ENCODE peak calls at places on chromosomes 11 and 22, in eight cellular contexts. Y is fibroblast of pulmonary artery, P is pancreas, D is thyroid gland, X is WTC11, L is colonic mucosa, E is fibroblast of the aortic adventitia, I is dorsolateral prefrontal cortex. O is an unnamed sample.

GRCh38 chr11:116879789-116880402 is 42.5 kb upstream of the APOA1 start:
- DNase-seq in Y (peak), P (no peak), D (no peak), X (no peak), L (no peak), E (peak), I (no peak), O (no peak)

GRCh38 chr22:41621911-41622179 is 750 bp downstream of the XRCC6 start:
- DNase-seq in Y (no peak), P (no peak), D (no peak), X (no peak), L (no peak), E (no peak), I (no peak), O (no peak)

GRCh38 chr22:27779650-27780049 is 21.9 kb downstream of the MN1 start:
- DNase-seq in Y (no peak), P (no peak), D (no peak), X (no peak), L (no peak), E (no peak), I (no peak), O (no peak)

GRCh38 chr11:77249427-77249826 is 52.1 kb downstream of the GDPD4 start:
- DNase-seq in Y (no peak), P (no peak), D (no peak), X (no peak), L (no peak), E (no peak), I (no peak), O (no peak)

GRCh38 chr11:63592975-63593395 is 21.2 kb downstream of the PLAAT3 start:
- DNase-seq in Y (peak), P (no peak), D (peak), X (peak), L (no peak), E (peak), I (no peak), O (peak)

GRCh38 chr11:44822369-44822768 is 95.6 kb downstream of the TSPAN18 start:
- DNase-seq in Y (no peak), P (no peak), D (no peak), X (no peak), L (no peak), E (no peak), I (no peak), O (no peak)

GRCh38 chr11:118015385-118015841 is 29.2 kb downstream of the IL10RA start:
- DNase-seq in Y (no peak), P (no peak), D (no peak), X (no peak), L (no peak), E (no peak), I (no peak), O (no peak)

GRCh38 chr11:13354335-13354734 is 76.7 kb downstream of the BMAL1 start:
- DNase-seq in Y (peak), P (no peak), D (no peak), X (peak), L (no peak), E (no peak), I (no peak), O (no peak)

GRCh38 chr11:70263363-70263762 is 7.1 kb upstream of the PPFIA1 start:
- DNase-seq in Y (no peak), P (no peak), D (no peak), X (no peak), L (no peak), E (no peak), I (no peak), O (no peak)

GRCh38 chr11:36453678-36454077 is 56.4 kb downstream of the TRAF6 start:
- DNase-seq in Y (no peak), P (no peak), D (no peak), X (no peak), L (peak), E (no peak), I (no peak), O (no peak)

GRCh38 chr11:19173004-19173689 is 28.6 kb downstream of the CSRP3 start:
- DNase-seq in Y (no peak), P (no peak), D (no peak), X (no peak), L (no peak), E (no peak), I (no peak), O (no peak)

GRCh38 chr11:121358775-121359174 is 66.2 kb downstream of the SC5D start:
- DNase-seq in Y (no peak), P (no peak), D (no peak), X (no peak), L (no peak), E (no peak), I (no peak), O (no peak)

GRCh38 chr11:96147186-96147585 is 195.8 kb downstream of the MAML2 start:
- DNase-seq in Y (no peak), P (no peak), D (no peak), X (no peak), L (no peak), E (no peak), I (no peak), O (no peak)

GRCh38 chr11:74442601-74443000 is 24.7 kb downstream of the KCNE3 start:
- DNase-seq in Y (peak), P (no peak), D (no peak), X (no peak), L (no peak), E (peak), I (no peak), O (no peak)

GRCh38 chr11:3109921-3110706 is 52.9 kb upstream of the CARS1 start:
- DNase-seq in Y (peak), P (peak), D (peak), X (peak), L (no peak), E (peak), I (no peak), O (peak)

GRCh38 chr11:86418929-86419328 is 44.2 kb downstream of the CCDC81 start:
- DNase-seq in Y (peak), P (no peak), D (no peak), X (no peak), L (no peak), E (peak), I (no peak), O (no peak)
- TF ChIP-seq CTCF in Y (peak), P (no peak), D (peak), X (no peak), L (no peak), E (peak), I (peak), O (no peak)

GRCh38 chr11:48109046-48109666 is 107.5 kb upstream of the OR4B1 start:
- DNase-seq in Y (peak), P (no peak), D (no peak), X (no peak), L (no peak), E (peak), I (no peak), O (no peak)
- TF ChIP-seq CTCF in Y (peak), P (no peak), D (peak), X (no peak), L (peak), E (peak), I (peak), O (no peak)

GRCh38 chr11:133968300-133968699 is 11.5 kb upstream of the IGSF9B start:
- DNase-seq in Y (no peak), P (peak), D (no peak), X (peak), L (no peak), E (no peak), I (no peak), O (no peak)

GRCh38 chr11:133964946-133965632 is 8.3 kb upstream of the IGSF9B start:
- DNase-seq in Y (peak), P (peak), D (no peak), X (no peak), L (no peak), E (peak), I (no peak), O (no peak)

GRCh38 chr11:133967599-133968238 is 11.0 kb upstream of the IGSF9B start:
- DNase-seq in Y (no peak), P (peak), D (no peak), X (no peak), L (no peak), E (no peak), I (no peak), O (no peak)

GRCh38 chr11:133966147-133966546 is 9.4 kb upstream of the IGSF9B start:
- DNase-seq in Y (no peak), P (peak), D (no peak), X (no peak), L (no peak), E (no peak), I (no peak), O (no peak)

DNA sequence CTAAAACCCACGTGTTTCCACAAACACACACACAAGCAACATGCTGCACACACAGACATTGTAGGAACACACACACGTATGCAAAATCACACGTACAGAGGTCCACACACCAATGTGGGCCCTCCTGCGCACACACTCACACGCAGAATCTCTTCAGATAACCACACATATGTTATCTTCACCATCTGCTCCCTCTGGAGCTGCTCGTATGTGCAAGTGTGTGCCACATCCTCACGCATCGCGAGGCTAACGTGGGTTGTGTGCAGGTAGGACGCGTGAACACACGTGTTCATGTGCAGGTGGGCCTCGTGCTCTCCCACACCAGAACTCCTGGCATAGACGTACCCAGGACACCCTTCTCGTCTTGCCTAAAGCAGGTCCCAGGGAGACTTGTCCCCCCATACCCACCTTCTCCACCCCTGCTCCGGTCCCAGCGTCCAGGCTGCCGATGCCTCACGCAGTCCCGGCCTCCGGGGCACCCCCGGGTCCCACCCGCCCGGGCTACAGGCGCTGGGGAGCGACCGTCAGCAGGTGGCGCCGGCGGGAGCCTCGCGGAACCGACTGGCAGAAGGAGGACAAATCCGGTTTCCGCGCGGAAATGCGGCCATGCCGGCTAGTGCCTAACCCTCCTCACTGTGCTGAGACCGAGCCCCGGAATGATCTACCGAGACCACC is 10.3 kb upstream of the IGSF9B start:
- DNase-seq in Y (no peak), P (peak), D (peak), X (peak), L (peak), E (no peak), I (peak), O (peak)
- TF ChIP-seq CTCF in Y (peak), P (peak), D (no peak), X (peak), L (no peak), E (peak), I (peak), O (peak)

GRCh38 chr11:34308821-34309585 is 48.8 kb downstream of the ABTB2 start:
- DNase-seq in Y (peak), P (no peak), D (no peak), X (no peak), L (no peak), E (peak), I (no peak), O (no peak)
- TF ChIP-seq CTCF in Y (no peak), P (no peak), D (no peak), X (no peak), L (no peak), E (peak), I (no peak), O (no peak)

GRCh38 chr22:20507253-20508066 is at the start of gene MED15:
- DNase-seq in Y (peak), P (peak), D (peak), X (peak), L (peak), E (peak), I (peak), O (peak)
- TF ChIP-seq CTCF in Y (no peak), P (no peak), D (no peak), X (no peak), L (no peak), E (no peak), I (peak), O (no peak)

GRCh38 chr11:64868904-64869570 is 9.4 kb downstream of the EHD1 start:
- DNase-seq in Y (peak), P (peak), D (peak), X (no peak), L (no peak), E (peak), I (peak), O (no peak)
- TF ChIP-seq CTCF in Y (no peak), P (no peak), D (no peak), X (no peak), L (no peak), E (no peak), I (no peak), O (no peak)

GRCh38 chr11:122791411-122791810 is 46.9 kb upstream of the CRTAM start:
- DNase-seq in Y (no peak), P (no peak), D (no peak), X (no peak), L (no peak), E (peak), I (no peak), O (no peak)

GRCh38 chr11:122789916-122790315 is 48.4 kb upstream of the CRTAM start:
- DNase-seq in Y (no peak), P (no peak), D (no peak), X (no peak), L (no peak), E (no peak), I (peak), O (no peak)

GRCh38 chr11:122791836-122792235 is 46.5 kb upstream of the CRTAM start:
- DNase-seq in Y (peak), P (no peak), D (no peak), X (no peak), L (no peak), E (peak), I (no peak), O (no peak)

GRCh38 chr11:122786896-122787295 is 51.4 kb upstream of the CRTAM start:
- DNase-seq in Y (no peak), P (no peak), D (no peak), X (no peak), L (no peak), E (no peak), I (no peak), O (no peak)

DNA sequence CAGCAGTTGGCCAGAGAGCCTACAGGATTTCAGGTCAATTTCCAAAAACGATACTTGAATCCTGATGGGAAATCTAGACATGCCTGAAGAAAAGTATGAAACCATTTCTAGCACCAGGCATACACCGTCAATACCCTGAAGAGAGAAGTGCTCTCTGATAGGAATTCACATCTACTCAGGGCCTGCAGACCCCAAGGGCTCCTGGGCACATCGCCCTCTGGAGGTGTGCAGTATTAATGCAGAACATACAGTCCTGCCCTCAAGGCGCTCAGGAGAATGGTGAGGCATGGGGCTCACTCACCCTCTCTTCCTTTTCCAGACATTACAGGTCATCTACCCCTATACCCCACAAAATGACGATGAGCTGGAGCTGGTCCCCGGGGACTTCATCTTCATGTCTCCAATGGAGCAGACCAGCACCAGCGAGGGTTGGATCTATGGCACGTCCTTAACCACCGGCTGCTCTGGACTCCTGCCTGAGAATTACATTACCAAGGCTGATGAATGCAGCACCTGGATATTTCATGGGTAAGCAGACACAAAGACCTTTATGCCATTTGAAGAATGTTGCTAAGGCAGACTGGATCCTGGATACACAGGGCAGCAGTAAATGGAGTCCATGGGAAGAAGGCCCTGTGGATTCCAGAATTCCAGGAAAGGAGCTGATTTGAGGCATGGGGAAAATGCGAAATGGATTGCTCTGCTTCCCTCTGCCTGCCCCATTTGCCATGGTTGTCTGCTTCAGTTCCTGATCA is 49.3 kb upstream of the CRTAM start:
- DNase-seq in Y (no peak), P (no peak), D (no peak), X (no peak), L (no peak), E (no peak), I (no peak), O (no peak)
- TF ChIP-seq CTCF in Y (peak), P (no peak), D (no peak), X (no peak), L (no peak), E (peak), I (no peak), O (peak)

GRCh38 chr11:14413307-14414072 is 54.5 kb upstream of the RRAS2 start:
- DNase-seq in Y (peak), P (no peak), D (no peak), X (peak), L (no peak), E (peak), I (peak), O (peak)
- TF ChIP-seq CTCF in Y (peak), P (no peak), D (no peak), X (peak), L (peak), E (peak), I (no peak), O (peak)

DNA sequence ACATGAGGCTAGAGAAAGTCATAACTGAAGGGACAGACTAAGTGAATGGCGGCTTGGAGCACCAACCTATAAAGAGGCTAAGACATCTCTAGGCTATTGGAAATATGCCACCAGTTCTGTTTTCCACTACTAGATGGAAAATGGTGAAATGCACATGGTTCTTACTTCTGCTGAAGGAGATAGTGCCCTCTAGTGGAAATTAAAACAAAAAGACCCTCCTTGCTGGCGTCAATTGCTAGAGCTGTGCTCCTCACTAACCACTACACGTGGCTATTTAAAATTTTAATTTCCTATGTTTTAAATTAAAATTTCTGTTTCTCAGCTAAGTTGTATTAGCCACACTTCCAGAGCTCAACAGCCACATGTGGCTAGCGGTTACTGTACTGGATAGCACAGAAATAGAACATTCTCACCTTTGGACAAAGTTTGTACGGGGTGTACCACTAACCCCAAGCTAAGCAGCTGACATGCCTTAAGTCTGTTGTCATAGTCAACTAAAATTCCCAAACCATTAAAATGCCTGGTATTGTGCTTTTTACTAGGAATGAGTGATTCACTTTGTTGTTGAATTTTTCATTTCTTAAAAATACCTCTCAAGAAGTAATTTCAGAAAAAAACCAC is 34.1 kb upstream of the CALCA start:
- DNase-seq in Y (peak), P (no peak), D (no peak), X (no peak), L (no peak), E (peak), I (no peak), O (no peak)
- TF ChIP-seq CTCF in Y (peak), P (no peak), D (peak), X (peak), L (peak), E (peak), I (no peak), O (peak)